ENCODE peak calls at places on chromosomes 11 and 22, in seven cellular contexts. B is Caki2, K is SW 1271, N is stromal cell of bone marrow, H is AG04450, J is HEK293T, F is neural progenitor cell. X is an unnamed sample.

GRCh38 chr22:47199261-47199948 is 437.0 kb downstream of the TBC1D22A start:
- DNase-seq in K (no peak), F (no peak), B (no peak), J (no peak), N (no peak), H (no peak), X (no peak)

GRCh38 chr11:129376658-129377341 is 1.2 kb downstream of the BARX2 start:
- DNase-seq in J (no peak), F (peak), B (no peak), N (no peak), H (no peak), K (no peak), X (no peak)

GRCh38 chr11:45333506-45333971 is 47.4 kb upstream of the SYT13 start:
- DNase-seq in N (peak), K (no peak), J (peak), F (no peak), H (no peak), B (no peak), X (peak)

GRCh38 chr11:3888876-3889275 is 33.4 kb downstream of the STIM1 start:
- DNase-seq in H (no peak), K (no peak), J (no peak), F (no peak), B (no peak), N (no peak), X (no peak)

GRCh38 chr11:69001301-69002081 is 11.6 kb downstream of the MRGPRF start:
- DNase-seq in F (no peak), N (no peak), K (no peak), B (no peak), H (no peak), J (no peak), X (no peak)

GRCh38 chr11:102085864-102086551 is 24.2 kb upstream of the YAP1 start:
- DNase-seq in H (no peak), N (no peak), K (no peak), J (no peak), F (no peak), B (no peak), X (no peak)

GRCh38 chr11:17699157-17700114 is 19.9 kb upstream of the MYOD1 start:
- DNase-seq in N (no peak), F (peak), J (no peak), B (no peak), K (no peak), H (no peak), X (no peak)

GRCh38 chr11:34637303-34637702 is 16.4 kb downstream of the EHF start:
- DNase-seq in F (no peak), J (no peak), B (no peak), K (no peak), N (no peak), H (no peak), X (no peak)

GRCh38 chr11:107017433-107018227 is 646 bp downstream of the GUCY1A2 start:
- DNase-seq in J (peak), N (no peak), K (peak), B (no peak), F (peak), H (no peak), X (no peak)

GRCh38 chr11:34086554-34087278 is 18.7 kb upstream of the NAT10 start:
- DNase-seq in K (no peak), F (no peak), J (no peak), N (no peak), B (no peak), H (no peak), X (no peak)

GRCh38 chr11:68497761-68498160 is 37.2 kb downstream of the PPP6R3 start:
- DNase-seq in N (no peak), J (no peak), B (no peak), K (no peak), H (no peak), F (no peak), X (no peak)

GRCh38 chr11:104682241-104682640 is 216.0 kb downstream of the CASP12 start:
- DNase-seq in H (no peak), B (no peak), K (no peak), N (no peak), J (no peak), F (no peak), X (no peak)

GRCh38 chr11:12692238-12693074 is 18.2 kb downstream of the TEAD1 start:
- DNase-seq in N (peak), B (peak), F (peak), J (peak), H (peak), K (peak), X (peak)

GRCh38 chr11:120660024-120660565 is 148.5 kb downstream of the GRIK4 start:
- DNase-seq in F (peak), N (no peak), H (no peak), K (no peak), B (no peak), J (peak), X (no peak)

GRCh38 chr11:35487532-35488078 is 37.8 kb downstream of the PAMR1 start:
- DNase-seq in N (no peak), J (peak), H (no peak), F (peak), K (peak), B (no peak), X (no peak)

GRCh38 chr11:76315182-76315853 is 65.6 kb downstream of the THAP12 start:
- DNase-seq in H (no peak), N (no peak), F (no peak), B (no peak), K (no peak), J (no peak), X (no peak)

GRCh38 chr11:34855021-34855753 is 61.0 kb downstream of the APIP start:
- DNase-seq in K (no peak), H (no peak), N (no peak), F (no peak), B (no peak), J (no peak), X (no peak)

GRCh38 chr11:119206512-119207299 is 567 bp downstream of the CBL start:
- DNase-seq in K (peak), J (no peak), H (no peak), F (peak), B (no peak), N (no peak), X (no peak)

GRCh38 chr11:79080506-79080905 is 360.3 kb downstream of the TENM4 start:
- DNase-seq in J (no peak), K (no peak), B (no peak), N (no peak), H (no peak), F (no peak), X (no peak)

X was measured in brain pericyte.